ENCODE peak calls at places on chromosomes 16 and 17, in four cellular contexts. One of them, this sample, is unnamed.

GRCh38 chr17:76219670-76220383 is 20.5 kb downstream of the RNF157 start:
- DNase-seq in non-pigmented ciliary epithelial cell: no peak
- DNase-seq in small intestine: no peak
- DNase-seq in T-helper 2 cell: no peak
- DNase-seq in this sample: no peak

GRCh38 chr17:70258465-70258864 is 89.1 kb downstream of the KCNJ2 start:
- DNase-seq in non-pigmented ciliary epithelial cell: no peak
- DNase-seq in small intestine: peak
- DNase-seq in T-helper 2 cell: no peak
- DNase-seq in this sample: no peak

GRCh38 chr17:43360376-43360738 is 38.4 kb upstream of the ARL4D start:
- DNase-seq in non-pigmented ciliary epithelial cell: peak
- DNase-seq in small intestine: peak
- DNase-seq in T-helper 2 cell: peak
- DNase-seq in this sample: peak

GRCh38 chr17:3534881-3535252 is 22.7 kb downstream of the TRPV3 start:
- DNase-seq in non-pigmented ciliary epithelial cell: no peak
- DNase-seq in small intestine: no peak
- DNase-seq in T-helper 2 cell: no peak
- DNase-seq in this sample: no peak

GRCh38 chr17:69326302-69327059 is 452 bp downstream of the ABCA5 start:
- DNase-seq in non-pigmented ciliary epithelial cell: no peak
- DNase-seq in small intestine: peak
- DNase-seq in T-helper 2 cell: no peak
- DNase-seq in this sample: no peak

GRCh38 chr17:1710807-1711553 is 803 bp upstream of the TLCD2 start:
- DNase-seq in non-pigmented ciliary epithelial cell: no peak
- DNase-seq in small intestine: peak
- DNase-seq in T-helper 2 cell: no peak
- DNase-seq in this sample: no peak

GRCh38 chr17:79332011-79332410 is 257.4 kb downstream of the ENGASE start:
- DNase-seq in non-pigmented ciliary epithelial cell: no peak
- DNase-seq in small intestine: no peak
- DNase-seq in T-helper 2 cell: no peak
- DNase-seq in this sample: no peak

GRCh38 chr17:31269178-31269577 is 27.9 kb downstream of the OMG start:
- DNase-seq in non-pigmented ciliary epithelial cell: no peak
- DNase-seq in small intestine: peak
- DNase-seq in T-helper 2 cell: no peak
- DNase-seq in this sample: no peak

GRCh38 chr17:41127371-41127770 is 3.4 kb upstream of the KRTAP4-12 start:
- DNase-seq in non-pigmented ciliary epithelial cell: no peak
- DNase-seq in small intestine: no peak
- DNase-seq in T-helper 2 cell: no peak
- DNase-seq in this sample: no peak

GRCh38 chr16:84526794-84527485 is 22.5 kb upstream of the MEAK7 start:
- DNase-seq in non-pigmented ciliary epithelial cell: no peak
- DNase-seq in small intestine: no peak
- DNase-seq in T-helper 2 cell: no peak
- DNase-seq in this sample: no peak

GRCh38 chr17:72587773-72588511 is 467.1 kb downstream of the SOX9 start:
- DNase-seq in non-pigmented ciliary epithelial cell: no peak
- DNase-seq in small intestine: peak
- DNase-seq in T-helper 2 cell: no peak
- DNase-seq in this sample: peak

GRCh38 chr16:23570992-23571632 is 13.6 kb downstream of the UBFD1 start:
- DNase-seq in non-pigmented ciliary epithelial cell: no peak
- DNase-seq in small intestine: no peak
- DNase-seq in T-helper 2 cell: no peak
- DNase-seq in this sample: no peak

GRCh38 chr16:67269766-67270165 is 9.6 kb upstream of the PLEKHG4 start:
- DNase-seq in non-pigmented ciliary epithelial cell: no peak
- DNase-seq in small intestine: no peak
- DNase-seq in T-helper 2 cell: no peak
- DNase-seq in this sample: no peak

GRCh38 chr17:60455378-60455777 is 33.1 kb downstream of the CHCT1 start:
- DNase-seq in non-pigmented ciliary epithelial cell: no peak
- DNase-seq in small intestine: no peak
- DNase-seq in T-helper 2 cell: no peak
- DNase-seq in this sample: no peak

GRCh38 chr17:72984145-72984924 is 108.2 kb downstream of the SLC39A11 start:
- DNase-seq in non-pigmented ciliary epithelial cell: peak
- DNase-seq in small intestine: no peak
- DNase-seq in T-helper 2 cell: no peak
- DNase-seq in this sample: no peak

GRCh38 chr17:2395258-2396170 is 5.3 kb downstream of the MNT start:
- DNase-seq in non-pigmented ciliary epithelial cell: no peak
- DNase-seq in small intestine: peak
- DNase-seq in T-helper 2 cell: no peak
- DNase-seq in this sample: no peak

GRCh38 chr16:68486671-68487495 is 38.6 kb upstream of the SMPD3 start:
- DNase-seq in non-pigmented ciliary epithelial cell: no peak
- DNase-seq in small intestine: peak
- DNase-seq in T-helper 2 cell: no peak
- DNase-seq in this sample: no peak

GRCh38 chr17:75688209-75688771 is 21.2 kb downstream of the SAP30BP start:
- DNase-seq in non-pigmented ciliary epithelial cell: no peak
- DNase-seq in small intestine: no peak
- DNase-seq in T-helper 2 cell: no peak
- DNase-seq in this sample: no peak

GRCh38 chr16:966505-966904 is 4.3 kb downstream of the LMF1 start:
- DNase-seq in non-pigmented ciliary epithelial cell: no peak
- DNase-seq in small intestine: no peak
- DNase-seq in T-helper 2 cell: no peak
- DNase-seq in this sample: no peak

GRCh38 chr17:61340431-61340830 is 59.2 kb upstream of the TBX2 start:
- DNase-seq in non-pigmented ciliary epithelial cell: no peak
- DNase-seq in small intestine: no peak
- DNase-seq in T-helper 2 cell: no peak
- DNase-seq in this sample: no peak

GRCh38 chr17:76261421-76262215 is 3.5 kb upstream of the UBALD2 start:
- DNase-seq in non-pigmented ciliary epithelial cell: no peak
- DNase-seq in small intestine: peak
- DNase-seq in T-helper 2 cell: no peak
- DNase-seq in this sample: no peak

GRCh38 chr17:72846399-72846798 is 246.1 kb downstream of the SLC39A11 start:
- DNase-seq in non-pigmented ciliary epithelial cell: no peak
- DNase-seq in small intestine: peak
- DNase-seq in T-helper 2 cell: no peak
- DNase-seq in this sample: no peak

GRCh38 chr16:30983289-30983889 is 1.6 kb upstream of the HSD3B7 start:
- DNase-seq in non-pigmented ciliary epithelial cell: no peak
- DNase-seq in small intestine: no peak
- DNase-seq in T-helper 2 cell: no peak
- DNase-seq in this sample: no peak

GRCh38 chr16:8956265-8957060 is 7.2 kb downstream of the USP7 start:
- DNase-seq in non-pigmented ciliary epithelial cell: no peak
- DNase-seq in small intestine: no peak
- DNase-seq in T-helper 2 cell: no peak
- DNase-seq in this sample: no peak

GRCh38 chr16:68574479-68574878 is 35.4 kb downstream of the ZFP90 start:
- DNase-seq in non-pigmented ciliary epithelial cell: no peak
- DNase-seq in small intestine: no peak
- DNase-seq in T-helper 2 cell: no peak
- DNase-seq in this sample: no peak

GRCh38 chr17:14052886-14053615 is 16.3 kb upstream of the COX10 start:
- DNase-seq in non-pigmented ciliary epithelial cell: no peak
- DNase-seq in small intestine: no peak
- DNase-seq in T-helper 2 cell: no peak
- DNase-seq in this sample: no peak

GRCh38 chr16:53404959-53405358 is 29.3 kb upstream of the RBL2 start:
- DNase-seq in non-pigmented ciliary epithelial cell: no peak
- DNase-seq in small intestine: no peak
- DNase-seq in T-helper 2 cell: no peak
- DNase-seq in this sample: no peak

GRCh38 chr16:82609140-82609539 is 17.6 kb upstream of the CDH13 start:
- DNase-seq in non-pigmented ciliary epithelial cell: no peak
- DNase-seq in small intestine: no peak
- DNase-seq in T-helper 2 cell: no peak
- DNase-seq in this sample: no peak

GRCh38 chr17:62910277-62910676 is 55.8 kb upstream of the TANC2 start:
- DNase-seq in non-pigmented ciliary epithelial cell: no peak
- DNase-seq in small intestine: no peak
- DNase-seq in T-helper 2 cell: no peak
- DNase-seq in this sample: no peak

GRCh38 chr17:39671651-39672521 is 3.6 kb downstream of the PNMT start:
- DNase-seq in non-pigmented ciliary epithelial cell: no peak
- DNase-seq in small intestine: peak
- DNase-seq in T-helper 2 cell: no peak
- DNase-seq in this sample: no peak

GRCh38 chr16:11639925-11640899 is 28.0 kb upstream of the SNN start:
- DNase-seq in non-pigmented ciliary epithelial cell: peak
- DNase-seq in small intestine: peak
- DNase-seq in T-helper 2 cell: peak
- DNase-seq in this sample: no peak

GRCh38 chr16:85430523-85431381 is 182.4 kb upstream of the GSE1 start:
- DNase-seq in non-pigmented ciliary epithelial cell: no peak
- DNase-seq in small intestine: no peak
- DNase-seq in T-helper 2 cell: no peak
- DNase-seq in this sample: no peak

GRCh38 chr16:17784073-17784472 is 313.3 kb upstream of the XYLT1 start:
- DNase-seq in non-pigmented ciliary epithelial cell: no peak
- DNase-seq in small intestine: peak
- DNase-seq in T-helper 2 cell: no peak
- DNase-seq in this sample: no peak

GRCh38 chr17:50947844-50948514 is 81.8 kb upstream of the TOB1 start:
- DNase-seq in non-pigmented ciliary epithelial cell: no peak
- DNase-seq in small intestine: peak
- DNase-seq in T-helper 2 cell: no peak
- DNase-seq in this sample: no peak

GRCh38 chr17:76265624-76266243 is 586 bp downstream of the UBALD2 start:
- DNase-seq in non-pigmented ciliary epithelial cell: no peak
- DNase-seq in small intestine: peak
- DNase-seq in T-helper 2 cell: peak
- DNase-seq in this sample: peak

GRCh38 chr17:28279411-28279810 is 39.6 kb upstream of the TMEM97 start:
- DNase-seq in non-pigmented ciliary epithelial cell: peak
- DNase-seq in small intestine: no peak
- DNase-seq in T-helper 2 cell: no peak
- DNase-seq in this sample: no peak

GRCh38 chr17:8466466-8466865 is 30.8 kb downstream of the NDEL1 start:
- DNase-seq in non-pigmented ciliary epithelial cell: no peak
- DNase-seq in small intestine: no peak
- DNase-seq in T-helper 2 cell: no peak
- DNase-seq in this sample: no peak

GRCh38 chr17:48213797-48214196 is 106.2 kb downstream of the SNX11 start:
- DNase-seq in non-pigmented ciliary epithelial cell: no peak
- DNase-seq in small intestine: no peak
- DNase-seq in T-helper 2 cell: no peak
- DNase-seq in this sample: no peak

GRCh38 chr17:7852919-7853692 is 1.8 kb upstream of the TMEM88 start:
- DNase-seq in non-pigmented ciliary epithelial cell: no peak
- DNase-seq in small intestine: no peak
- DNase-seq in T-helper 2 cell: peak
- DNase-seq in this sample: no peak

This sample was measured in T-helper 1 cell.